ENCODE peak calls at places on chromosomes 5 and 9, in nine cellular contexts. One of them, this sample, is unnamed.

GRCh38 chr5:591746-592145 is 20.4 kb upstream of the CEP72 start:
- DNase-seq in HFFc6: no peak
- DNase-seq in right atrium auricular region: no peak
- DNase-seq in MM.1S: peak
- DNase-seq in fibroblast of villous mesenchyme: no peak
- DNase-seq in lower lobe of right lung: no peak
- DNase-seq in kidney: no peak
- DNase-seq in glutamatergic neuron: no peak
- DNase-seq in keratinocyte: no peak
- DNase-seq in this sample: no peak

GRCh38 chr5:168734119-168734518 is 155.0 kb upstream of the PANK3 start:
- DNase-seq in lower lobe of right lung: no peak
- DNase-seq in HFFc6: no peak
- DNase-seq in keratinocyte: no peak
- DNase-seq in glutamatergic neuron: no peak
- DNase-seq in kidney: no peak
- DNase-seq in fibroblast of villous mesenchyme: no peak
- DNase-seq in MM.1S: no peak
- DNase-seq in right atrium auricular region: peak
- DNase-seq in this sample: no peak

GRCh38 chr9:26789959-26790358 is 102.6 kb downstream of the CAAP1 start:
- DNase-seq in HFFc6: no peak
- DNase-seq in keratinocyte: no peak
- DNase-seq in kidney: no peak
- DNase-seq in right atrium auricular region: no peak
- DNase-seq in fibroblast of villous mesenchyme: peak
- DNase-seq in lower lobe of right lung: no peak
- DNase-seq in glutamatergic neuron: no peak
- DNase-seq in MM.1S: no peak
- DNase-seq in this sample: no peak

GRCh38 chr5:17343675-17344074 is 126.2 kb downstream of the BASP1 start:
- DNase-seq in lower lobe of right lung: no peak
- DNase-seq in MM.1S: peak
- DNase-seq in keratinocyte: no peak
- DNase-seq in glutamatergic neuron: no peak
- DNase-seq in right atrium auricular region: no peak
- DNase-seq in HFFc6: peak
- DNase-seq in fibroblast of villous mesenchyme: peak
- DNase-seq in kidney: no peak
- DNase-seq in this sample: peak

GRCh38 chr5:43602456-43602817 is 543 bp upstream of the NNT start:
- DNase-seq in MM.1S: peak
- DNase-seq in right atrium auricular region: no peak
- DNase-seq in fibroblast of villous mesenchyme: peak
- DNase-seq in kidney: no peak
- DNase-seq in lower lobe of right lung: no peak
- DNase-seq in HFFc6: peak
- DNase-seq in glutamatergic neuron: peak
- DNase-seq in keratinocyte: no peak
- DNase-seq in this sample: peak

GRCh38 chr5:147713550-147714295 is 68.8 kb downstream of the JAKMIP2 start:
- DNase-seq in keratinocyte: no peak
- DNase-seq in lower lobe of right lung: no peak
- DNase-seq in right atrium auricular region: no peak
- DNase-seq in fibroblast of villous mesenchyme: no peak
- DNase-seq in HFFc6: no peak
- DNase-seq in MM.1S: peak
- DNase-seq in glutamatergic neuron: no peak
- DNase-seq in kidney: no peak
- DNase-seq in this sample: no peak

GRCh38 chr5:157710887-157711286 is 20.3 kb upstream of the THG1L start:
- DNase-seq in glutamatergic neuron: no peak
- DNase-seq in HFFc6: peak
- DNase-seq in fibroblast of villous mesenchyme: peak
- DNase-seq in kidney: no peak
- DNase-seq in right atrium auricular region: no peak
- DNase-seq in MM.1S: no peak
- DNase-seq in keratinocyte: no peak
- DNase-seq in lower lobe of right lung: no peak
- DNase-seq in this sample: no peak

GRCh38 chr9:131667576-131667975 is 72.3 kb downstream of the RAPGEF1 start:
- DNase-seq in MM.1S: no peak
- DNase-seq in glutamatergic neuron: no peak
- DNase-seq in kidney: no peak
- DNase-seq in fibroblast of villous mesenchyme: no peak
- DNase-seq in keratinocyte: no peak
- DNase-seq in lower lobe of right lung: peak
- DNase-seq in HFFc6: no peak
- DNase-seq in right atrium auricular region: no peak
- DNase-seq in this sample: no peak

GRCh38 chr9:134793281-134793680 is 87.3 kb upstream of the FCN2 start:
- DNase-seq in HFFc6: no peak
- DNase-seq in glutamatergic neuron: no peak
- DNase-seq in keratinocyte: no peak
- DNase-seq in fibroblast of villous mesenchyme: no peak
- DNase-seq in right atrium auricular region: no peak
- DNase-seq in kidney: no peak
- DNase-seq in lower lobe of right lung: no peak
- DNase-seq in MM.1S: no peak
- DNase-seq in this sample: no peak

GRCh38 chr5:110354896-110355295 is 371.6 kb downstream of the TMEM232 start:
- DNase-seq in kidney: no peak
- DNase-seq in glutamatergic neuron: no peak
- DNase-seq in MM.1S: no peak
- DNase-seq in keratinocyte: no peak
- DNase-seq in HFFc6: no peak
- DNase-seq in lower lobe of right lung: no peak
- DNase-seq in right atrium auricular region: no peak
- DNase-seq in fibroblast of villous mesenchyme: no peak
- DNase-seq in this sample: no peak

DNA sequence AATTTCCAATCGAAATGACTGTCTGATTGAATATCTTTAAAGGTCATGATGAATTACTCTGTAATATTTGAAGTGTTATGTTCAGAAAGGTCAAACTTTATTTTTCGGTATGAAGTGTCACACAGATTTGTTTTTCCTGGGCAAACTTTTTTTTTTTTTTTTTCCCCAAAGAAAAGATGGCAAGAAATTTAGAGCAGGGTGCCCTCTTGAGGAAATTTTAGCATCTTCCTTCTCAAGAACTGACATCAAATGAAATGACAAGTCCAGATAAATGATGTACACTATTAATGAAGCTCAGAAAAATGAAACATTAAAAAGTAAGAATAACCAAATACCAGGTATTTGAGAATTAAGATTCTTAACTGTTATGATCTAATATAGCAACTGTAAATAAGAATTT is 123.6 kb downstream of the INVS start:
- DNase-seq in keratinocyte: no peak
- DNase-seq in HFFc6: peak
- DNase-seq in glutamatergic neuron: no peak
- DNase-seq in right atrium auricular region: no peak
- DNase-seq in MM.1S: peak
- DNase-seq in kidney: no peak
- DNase-seq in fibroblast of villous mesenchyme: peak
- DNase-seq in lower lobe of right lung: no peak
- DNase-seq in this sample: peak
- TF ChIP-seq CTCF in keratinocyte: peak
- TF ChIP-seq CTCF in HFFc6: peak
- TF ChIP-seq CTCF in glutamatergic neuron: no peak
- TF ChIP-seq CTCF in right atrium auricular region: no peak
- TF ChIP-seq CTCF in MM.1S: peak
- TF ChIP-seq CTCF in kidney: peak
- TF ChIP-seq CTCF in fibroblast of villous mesenchyme: peak
- TF ChIP-seq CTCF in lower lobe of right lung: peak
- TF ChIP-seq CTCF in this sample: peak

GRCh38 chr9:108933231-108933630 is 693 bp downstream of the ELP1 start:
- DNase-seq in keratinocyte: no peak
- DNase-seq in kidney: no peak
- DNase-seq in fibroblast of villous mesenchyme: peak
- DNase-seq in HFFc6: peak
- DNase-seq in glutamatergic neuron: no peak
- DNase-seq in MM.1S: peak
- DNase-seq in right atrium auricular region: no peak
- DNase-seq in lower lobe of right lung: no peak
- DNase-seq in this sample: no peak

GRCh38 chr9:108937561-108938305 is 3.5 kb downstream of the ABITRAM start:
- DNase-seq in kidney: no peak
- DNase-seq in lower lobe of right lung: no peak
- DNase-seq in keratinocyte: no peak
- DNase-seq in fibroblast of villous mesenchyme: no peak
- DNase-seq in glutamatergic neuron: no peak
- DNase-seq in right atrium auricular region: no peak
- DNase-seq in MM.1S: no peak
- DNase-seq in HFFc6: no peak
- DNase-seq in this sample: no peak

GRCh38 chr9:108928386-108928785 is 5.5 kb downstream of the ELP1 start:
- DNase-seq in right atrium auricular region: no peak
- DNase-seq in fibroblast of villous mesenchyme: no peak
- DNase-seq in keratinocyte: no peak
- DNase-seq in MM.1S: no peak
- DNase-seq in kidney: no peak
- DNase-seq in lower lobe of right lung: no peak
- DNase-seq in HFFc6: no peak
- DNase-seq in glutamatergic neuron: no peak
- DNase-seq in this sample: no peak

GRCh38 chr9:108934323-108934885 is at the start of gene ABITRAM:
- DNase-seq in MM.1S: peak
- DNase-seq in fibroblast of villous mesenchyme: peak
- DNase-seq in keratinocyte: no peak
- DNase-seq in right atrium auricular region: peak
- DNase-seq in kidney: peak
- DNase-seq in HFFc6: peak
- DNase-seq in glutamatergic neuron: peak
- DNase-seq in lower lobe of right lung: peak
- DNase-seq in this sample: peak

DNA sequence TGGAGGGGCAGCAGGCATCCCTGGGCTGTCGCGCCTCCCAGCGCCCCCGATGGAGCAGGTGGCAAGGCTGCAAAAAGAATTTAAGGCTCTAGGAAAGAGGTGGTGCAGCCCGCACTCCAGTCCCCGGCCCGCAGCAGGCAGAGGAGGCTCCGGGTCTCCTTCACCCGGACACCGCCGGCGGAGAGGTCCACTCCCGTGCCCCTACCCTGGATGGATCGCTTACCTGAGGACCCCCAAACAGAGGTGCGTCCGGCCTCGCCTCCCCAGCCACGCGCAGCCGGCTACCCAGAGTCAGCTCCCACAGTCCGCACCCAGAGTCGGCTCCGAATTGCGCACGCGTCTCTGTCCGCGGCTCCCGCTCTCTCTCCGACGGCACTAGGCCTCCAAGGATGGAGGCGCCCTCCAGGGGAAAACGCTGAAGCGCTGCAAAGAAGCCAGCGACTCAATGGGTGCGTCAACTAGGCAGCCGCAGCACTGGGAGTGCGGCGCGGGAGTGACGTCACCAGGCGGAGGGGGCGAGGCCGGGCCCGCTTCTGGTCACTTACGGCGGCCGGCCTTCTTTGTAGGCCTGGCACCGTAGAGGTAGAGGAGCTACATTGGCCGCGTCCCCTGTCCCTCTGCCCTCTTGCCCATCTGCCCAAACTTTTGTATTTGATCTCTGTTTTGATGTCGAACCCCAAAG is at the start of gene ELP1:
- DNase-seq in glutamatergic neuron: peak
- DNase-seq in fibroblast of villous mesenchyme: peak
- DNase-seq in HFFc6: peak
- DNase-seq in right atrium auricular region: peak
- DNase-seq in MM.1S: peak
- DNase-seq in keratinocyte: peak
- DNase-seq in kidney: peak
- DNase-seq in lower lobe of right lung: peak
- DNase-seq in this sample: peak
- TF ChIP-seq CTCF in glutamatergic neuron: no peak
- TF ChIP-seq CTCF in fibroblast of villous mesenchyme: peak
- TF ChIP-seq CTCF in HFFc6: peak
- TF ChIP-seq CTCF in right atrium auricular region: no peak
- TF ChIP-seq CTCF in MM.1S: peak
- TF ChIP-seq CTCF in keratinocyte: peak
- TF ChIP-seq CTCF in kidney: no peak
- TF ChIP-seq CTCF in lower lobe of right lung: peak
- TF ChIP-seq CTCF in this sample: peak

DNA sequence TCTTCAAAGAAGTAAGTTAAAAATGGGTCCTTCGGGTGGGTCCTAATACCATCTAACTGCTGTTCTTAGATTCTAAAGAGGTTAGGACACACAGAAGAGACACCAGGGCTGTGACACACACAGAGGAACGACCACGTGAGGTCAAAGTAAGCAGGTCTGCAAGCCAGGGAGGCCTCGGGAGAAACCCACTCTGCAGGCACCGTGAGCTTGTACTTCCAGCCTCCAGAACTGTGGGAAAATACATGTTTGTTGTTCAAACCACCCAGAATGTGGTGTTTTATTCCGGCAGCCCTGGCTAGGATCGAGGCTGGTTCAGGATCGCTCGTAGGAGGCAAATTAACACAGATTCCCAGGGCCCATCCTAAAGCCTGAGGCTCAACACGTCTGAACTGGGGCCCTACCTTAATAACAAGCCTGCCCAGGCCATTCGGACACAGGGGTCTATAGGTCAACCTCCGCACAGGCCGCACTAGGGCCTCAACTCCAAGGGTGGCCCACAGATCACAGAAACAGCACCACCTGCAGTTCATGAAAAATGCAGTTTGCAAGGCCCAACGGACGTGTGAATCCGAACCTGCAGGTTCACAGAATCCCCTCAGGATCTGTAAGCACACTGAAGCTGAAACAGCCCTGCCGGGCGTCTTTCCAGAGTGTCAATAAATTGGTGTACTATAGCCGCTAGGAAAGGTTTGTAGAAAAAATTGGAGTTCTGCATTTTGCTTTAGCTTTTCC is 7.1 kb downstream of the MED10 start:
- DNase-seq in lower lobe of right lung: no peak
- DNase-seq in MM.1S: no peak
- DNase-seq in kidney: no peak
- DNase-seq in keratinocyte: no peak
- DNase-seq in right atrium auricular region: no peak
- DNase-seq in fibroblast of villous mesenchyme: no peak
- DNase-seq in glutamatergic neuron: no peak
- DNase-seq in HFFc6: no peak
- DNase-seq in this sample: no peak
- TF ChIP-seq CTCF in lower lobe of right lung: no peak
- TF ChIP-seq CTCF in MM.1S: no peak
- TF ChIP-seq CTCF in kidney: no peak
- TF ChIP-seq CTCF in keratinocyte: no peak
- TF ChIP-seq CTCF in right atrium auricular region: no peak
- TF ChIP-seq CTCF in fibroblast of villous mesenchyme: no peak
- TF ChIP-seq CTCF in glutamatergic neuron: no peak
- TF ChIP-seq CTCF in HFFc6: no peak
- TF ChIP-seq CTCF in this sample: no peak

GRCh38 chr5:181187500-181188213 is 17.3 kb downstream of the TRIM7 start:
- DNase-seq in keratinocyte: peak
- DNase-seq in MM.1S: peak
- DNase-seq in glutamatergic neuron: peak
- DNase-seq in lower lobe of right lung: peak
- DNase-seq in kidney: peak
- DNase-seq in HFFc6: peak
- DNase-seq in fibroblast of villous mesenchyme: peak
- DNase-seq in right atrium auricular region: peak
- DNase-seq in this sample: no peak
- TF ChIP-seq CTCF in keratinocyte: peak
- TF ChIP-seq CTCF in MM.1S: no peak
- TF ChIP-seq CTCF in glutamatergic neuron: peak
- TF ChIP-seq CTCF in lower lobe of right lung: peak
- TF ChIP-seq CTCF in kidney: no peak
- TF ChIP-seq CTCF in HFFc6: peak
- TF ChIP-seq CTCF in fibroblast of villous mesenchyme: peak
- TF ChIP-seq CTCF in right atrium auricular region: no peak
- TF ChIP-seq CTCF in this sample: no peak

This sample was measured in GM13976.